ENCODE peak calls at places on chromosomes 5 and 9, in seven cellular contexts. V is spleen; R is astrocyte; L is aorta; H is CD8-positive, alpha-beta T cell; D is IMR-90; C is HCT116. X is an unnamed sample.

GRCh38 chr5:124460666-124461065 is 285.8 kb downstream of the ZNF608 start:
- DNase-seq in H (no peak), R (no peak), V (no peak), L (no peak), C (no peak), D (no peak), X (no peak)

GRCh38 chr9:128420651-128421473 is at the start of gene CERCAM:
- DNase-seq in H (peak; percentile 41), R (no peak), L (peak; percentile 75), V (peak; percentile 86), C (no peak), D (peak; percentile 25), X (no peak)

GRCh38 chr5:67774796-67775195 is 440.8 kb upstream of the PIK3R1 start:
- DNase-seq in C (no peak), R (no peak), H (no peak), L (no peak), D (no peak), V (no peak), X (no peak)

GRCh38 chr5:93062548-93062947 is 518.5 kb downstream of the NR2F1-AS1 start:
- DNase-seq in R (no peak), D (no peak), H (no peak), C (no peak), V (no peak), L (no peak), X (no peak)

GRCh38 chr9:16039988-16040761 is 487.3 kb downstream of the CCDC171 start:
- DNase-seq in R (peak; percentile 59), V (no peak), H (no peak), L (no peak), C (no peak), D (peak; percentile 81), X (no peak)

GRCh38 chr5:56406221-56406620 is 173.1 kb upstream of the ANKRD55 start:
- DNase-seq in L (no peak), C (no peak), H (no peak), V (no peak), R (no peak), D (no peak), X (no peak)

GRCh38 chr9:7205806-7206205 is 448.0 kb downstream of the KDM4C start:
- DNase-seq in R (no peak), H (no peak), D (no peak), L (no peak), V (no peak), C (no peak), X (no peak)

GRCh38 chr9:5449521-5450359 is 602 bp upstream of the CD274 start:
- DNase-seq in L (no peak), H (no peak), R (no peak), V (no peak), D (no peak), C (no peak), X (no peak)

GRCh38 chr9:18020254-18020745 is 441.4 kb downstream of the SH3GL2 start:
- DNase-seq in R (no peak), L (no peak), H (no peak), C (no peak), D (no peak), V (no peak), X (no peak)

GRCh38 chr5:127096328-127096993 is 23.2 kb upstream of the C5orf63 start:
- DNase-seq in D (no peak), R (no peak), L (no peak), V (no peak), C (no peak), H (no peak), X (no peak)

GRCh38 chr5:58143757-58144156 is 316.1 kb downstream of the PLK2 start:
- DNase-seq in C (no peak), R (no peak), D (no peak), V (no peak), H (no peak), L (no peak), X (no peak)

GRCh38 chr9:110742741-110743371 is 74.3 kb downstream of the MUSK start:
- DNase-seq in L (no peak), H (no peak), V (no peak), D (peak; percentile 93), R (peak; percentile 92), C (no peak), X (peak; percentile 11)

GRCh38 chr5:126358525-126358924 is 64.7 kb upstream of the GRAMD2B start:
- DNase-seq in L (no peak), H (no peak), C (no peak), D (peak; percentile 49), R (peak; percentile 57), V (no peak), X (no peak)

GRCh38 chr9:33139421-33140228 is 27.5 kb downstream of the B4GALT1 start:
- DNase-seq in R (peak; percentile 79), V (peak; percentile 82), L (peak; percentile 78), C (no peak), H (no peak), D (peak; percentile 96), X (no peak)

GRCh38 chr9:118183571-118183970 is 479.4 kb downstream of the TLR4 start:
- DNase-seq in R (peak; percentile 2), L (no peak), V (no peak), D (no peak), H (no peak), C (no peak), X (no peak)

DNA sequence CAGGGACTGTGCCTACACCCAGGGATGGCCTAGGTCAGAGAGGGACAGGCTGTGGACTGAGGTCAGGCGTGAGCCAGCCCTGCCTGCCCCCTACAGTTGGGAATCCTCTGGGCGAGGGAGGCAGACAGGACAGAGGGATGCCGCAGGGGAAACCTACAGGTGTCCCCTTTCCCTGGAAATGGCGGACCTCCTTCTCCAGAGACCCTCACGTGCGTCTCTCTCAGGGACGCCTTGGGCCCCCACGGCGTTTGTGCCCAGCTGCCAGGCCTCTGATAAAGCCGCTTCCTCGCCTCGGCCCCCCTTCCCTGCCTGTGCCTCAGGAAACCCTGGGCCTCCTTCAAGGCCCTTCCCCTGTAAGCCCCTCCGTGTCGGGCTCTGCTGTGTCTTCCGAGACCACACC is 129.3 kb downstream of the RXRA start:
- DNase-seq in C (no peak), L (peak; percentile 47), H (no peak), V (peak; percentile 83), D (no peak), R (no peak), X (no peak)
- H3K27ac ChIP-seq in C (no peak overlapping the region), L (peak overlapping the region; percentile 64), H (peak overlapping the region; percentile 82), V (peak overlapping the region; percentile 91), D (peak overlapping the region; percentile 94), R (peak overlapping the region; percentile 97), X (no peak overlapping the region)

DNA sequence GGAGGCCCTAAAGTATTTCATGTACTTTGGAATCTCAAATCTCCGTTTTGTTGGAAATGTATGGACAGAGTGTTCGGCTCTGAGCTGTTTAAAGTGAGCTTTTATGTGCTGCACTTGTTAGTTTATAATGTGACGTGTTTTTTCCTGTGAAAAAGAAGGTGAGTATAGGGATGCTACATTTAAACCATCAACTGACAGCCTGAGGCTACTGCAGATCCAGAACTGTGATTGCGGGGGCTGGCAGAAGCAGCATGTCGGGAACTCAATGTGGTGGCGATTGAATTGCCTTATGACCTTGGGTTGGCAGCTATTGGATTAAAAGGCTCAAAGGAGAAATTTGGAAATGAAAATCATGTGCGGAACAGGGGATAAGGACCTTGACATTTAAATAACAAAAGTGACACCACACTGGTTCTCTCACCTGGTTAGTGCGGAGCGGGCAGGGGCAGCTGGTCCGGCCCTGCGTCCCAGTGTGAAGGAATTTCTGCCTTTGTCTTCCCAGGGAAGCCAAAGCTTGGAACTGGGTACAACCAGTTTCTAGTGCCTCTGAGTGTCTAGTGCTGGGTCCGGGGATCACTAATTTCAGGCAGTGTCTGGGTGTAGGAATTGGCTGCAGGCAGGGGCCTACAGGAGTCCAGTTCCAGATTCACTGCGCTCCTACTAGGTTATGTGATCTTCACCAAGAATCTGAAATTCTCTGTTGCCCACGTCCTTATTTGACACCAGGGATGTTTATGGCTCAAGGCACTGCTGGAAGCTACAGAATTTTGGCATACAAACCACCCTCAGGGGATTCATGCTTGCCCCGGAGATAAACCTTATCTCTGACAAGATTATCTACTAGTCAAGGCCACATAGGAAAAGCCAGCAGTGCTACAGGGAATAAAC is 120.7 kb upstream of the ERCC6L2 start:
- DNase-seq in H (no peak), C (no peak), L (no peak), D (no peak), V (no peak), R (no peak), X (no peak)
- H3K4me3 ChIP-seq in H (no peak overlapping the region), C (no peak overlapping the region), L (no peak overlapping the region), D (no peak overlapping the region), V (no peak overlapping the region), R (no peak overlapping the region), X (no peak overlapping the region)

GRCh38 chr9:137787786-137788505 is 89.6 kb upstream of the CACNA1B start:
- DNase-seq in V (no peak), C (no peak), D (no peak), L (no peak), R (no peak), H (no peak), X (no peak)
- H3K36me3 ChIP-seq in V (peaks cover 79% of the 10 kb centered on the region), C (peaks cover 26% of the 10 kb centered on the region), D (peaks cover 37% of the 10 kb centered on the region), L (no peaks in the 10 kb centered on the region), R (peaks cover 18% of the 10 kb centered on the region), H (peaks cover 55% of the 10 kb centered on the region), X (peaks cover 8% of the 10 kb centered on the region)

DNA sequence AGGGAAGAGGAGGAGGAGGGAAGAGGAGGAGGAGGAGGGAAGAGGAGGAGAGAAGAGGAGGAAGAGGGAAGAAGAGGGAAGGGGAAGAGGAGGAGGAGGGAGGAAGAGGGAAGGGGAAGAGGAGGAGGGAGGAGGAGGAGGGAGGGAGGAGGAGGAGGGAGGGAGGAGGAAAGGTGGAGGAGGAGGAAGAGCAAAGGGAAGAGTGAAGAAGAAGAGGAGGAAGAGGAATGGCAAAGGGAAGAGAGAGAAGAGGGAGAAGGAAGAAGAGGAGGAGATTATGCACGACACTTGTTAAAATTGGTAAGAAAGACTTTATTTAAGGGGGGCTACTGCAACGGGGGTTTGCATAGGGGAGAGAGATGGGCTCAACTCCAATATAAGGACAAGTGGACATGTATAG is 221.2 kb downstream of the SLIT3 start:
- DNase-seq in H (no peak), C (no peak), L (no peak), V (no peak), R (no peak), D (no peak), X (no peak)
- H3K27ac ChIP-seq in H (no peak overlapping the region), C (no peak overlapping the region), L (no peak overlapping the region), V (no peak overlapping the region), R (no peak overlapping the region), D (no peak overlapping the region), X (no peak overlapping the region)

DNA sequence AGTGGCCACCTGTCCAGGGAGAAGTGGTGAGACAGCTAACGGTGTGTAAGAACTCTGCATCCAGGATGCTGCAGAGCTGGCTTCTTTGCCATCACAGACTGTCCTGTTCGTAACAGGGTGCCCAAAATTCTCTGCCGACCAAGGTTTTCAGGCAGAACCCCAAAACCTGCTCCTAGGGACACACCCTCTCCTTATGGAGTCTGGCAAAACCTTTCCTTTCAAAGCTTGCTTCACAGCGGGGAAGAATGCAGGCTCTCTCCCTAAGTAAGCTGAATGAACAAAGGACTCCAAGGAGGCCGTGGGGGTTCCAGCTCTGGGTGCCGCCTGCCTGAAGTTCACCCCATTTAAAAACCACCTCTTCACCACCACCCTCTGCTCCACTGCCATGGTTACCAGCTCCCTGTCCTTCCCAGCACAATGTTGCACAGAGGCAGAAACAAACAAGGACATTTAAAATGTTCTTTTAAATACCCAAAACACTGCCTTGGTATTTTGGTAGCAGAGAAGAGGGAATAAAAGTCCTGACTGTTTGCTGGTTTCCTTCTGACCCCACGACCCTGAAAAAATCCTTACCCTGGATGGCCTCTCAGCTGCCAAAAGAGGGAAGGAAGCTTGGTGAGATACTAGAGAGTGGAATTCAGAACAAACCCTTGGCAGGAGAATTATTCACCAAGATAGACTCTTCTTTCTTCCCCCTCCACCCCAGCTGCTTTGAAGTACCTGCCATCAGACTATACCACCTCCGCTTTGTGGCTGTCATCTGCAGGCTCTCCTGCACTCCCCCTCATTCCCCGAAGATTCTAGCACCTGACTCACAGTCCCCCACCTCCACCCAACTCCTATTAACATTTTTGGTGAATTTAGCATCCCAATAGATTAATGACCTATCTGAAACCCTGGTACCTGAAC is 7.1 kb upstream of the KLF9 start:
- DNase-seq in L (no peak), D (peak; percentile 54), H (peak; percentile 68), R (peak; percentile 60), C (no peak), V (no peak), X (no peak)
- H3K4me3 ChIP-seq in L (no peak overlapping the region), D (no peak overlapping the region), H (peak overlapping the region; percentile 79), R (peak overlapping the region; percentile 55), C (peak overlapping the region; percentile 75), V (peak overlapping the region; percentile 41), X (peak overlapping the region; percentile 13)